ENCODE peak calls at places on chromosome 4, in six cellular contexts. X is NCI-H460, V is ACHN, A is ureter, G is fibroblast of mammary gland, O is cardiac fibroblast. Y is an unnamed sample.

GRCh38 chr4:45621926-45622325 is 501.9 kb downstream of the GABRG1 start:
- DNase-seq in X (peak; percentile 49), V (peak; percentile 80), A (no peak), G (peak; percentile 60), O (peak; percentile 13), Y (no peak)

GRCh38 chr4:78517050-78517652 is 34.4 kb upstream of the ANXA3 start:
- DNase-seq in X (peak; percentile 21), V (peak; percentile 48), A (no peak), G (peak; percentile 60), O (peak; percentile 66), Y (peak; percentile 19)

GRCh38 chr4:165154482-165154881 is 41.8 kb upstream of the TMEM192 start:
- DNase-seq in X (no peak), V (no peak), A (no peak), G (no peak), O (no peak), Y (no peak)

GRCh38 chr4:153950100-153950979 is 161.5 kb upstream of the SFRP2 start:
- DNase-seq in X (no peak), V (no peak), A (no peak), G (no peak), O (no peak), Y (no peak)

GRCh38 chr4:87973283-87974169 is 2.0 kb upstream of the SPP1 start:
- DNase-seq in X (peak; percentile 83), V (peak; percentile 79), A (no peak), G (peak; percentile 85), O (peak; percentile 65), Y (peak; percentile 89)

GRCh38 chr4:27692098-27692679 is 831.5 kb downstream of the STIM2 start:
- DNase-seq in X (peak; percentile 29), V (peak; percentile 55), A (no peak), G (peak; percentile 68), O (peak; percentile 5), Y (no peak)

GRCh38 chr4:170990989-170991589 is 822.1 kb upstream of the GALNTL6 start:
- DNase-seq in X (peak; percentile 37), V (peak; percentile 35), A (no peak), G (peak; percentile 24), O (no peak), Y (peak; percentile 1)

GRCh38 chr4:16026155-16026761 is 57.6 kb downstream of the PROM1 start:
- DNase-seq in X (peak; percentile 38), V (peak; percentile 48), A (no peak), G (peak; percentile 69), O (peak; percentile 78), Y (peak; percentile 28)

GRCh38 chr4:184448828-184449227 is 25.5 kb downstream of the IRF2 start:
- DNase-seq in X (no peak), V (peak; percentile 71), A (no peak), G (peak; percentile 76), O (peak; percentile 81), Y (no peak)

GRCh38 chr4:1463088-1463926 is 57.1 kb upstream of the NKX1-1 start:
- DNase-seq in X (no peak), V (no peak), A (peak; percentile 38), G (peak; percentile 32), O (peak; percentile 66), Y (peak; percentile 5)

GRCh38 chr4:89316931-89317366 is 9.3 kb upstream of the GPRIN3 start:
- DNase-seq in X (no peak), V (no peak), A (no peak), G (peak; percentile 41), O (peak; percentile 59), Y (no peak)

GRCh38 chr4:38287090-38287843 is 327.1 kb downstream of the PTTG2 start:
- DNase-seq in X (no peak), V (no peak), A (no peak), G (no peak), O (no peak), Y (no peak)

GRCh38 chr4:145351162-145351561 is 130.5 kb upstream of the SMAD1 start:
- DNase-seq in X (no peak), V (no peak), A (no peak), G (peak; percentile 40), O (no peak), Y (no peak)

GRCh38 chr4:86879641-86880040 is 12.6 kb downstream of the C4orf36 start:
- DNase-seq in X (no peak), V (no peak), A (no peak), G (no peak), O (no peak), Y (no peak)

GRCh38 chr4:71396382-71396781 is 57.6 kb downstream of the SLC4A4 start:
- DNase-seq in X (no peak), V (peak; percentile 21), A (no peak), G (peak; percentile 21), O (no peak), Y (no peak)

GRCh38 chr4:21830272-21830671 is 118.3 kb downstream of the KCNIP4 start:
- DNase-seq in X (no peak), V (no peak), A (no peak), G (peak; percentile 20), O (no peak), Y (no peak)

GRCh38 chr4:143489116-143489515 is 24.4 kb upstream of the SMARCA5 start:
- DNase-seq in X (no peak), V (no peak), A (no peak), G (peak; percentile 54), O (no peak), Y (no peak)

GRCh38 chr4:61995717-61996337 is 795.7 kb downstream of the ADGRL3 start:
- DNase-seq in X (no peak), V (no peak), A (no peak), G (no peak), O (peak; percentile 5), Y (no peak)

GRCh38 chr4:825063-825968 is 613 bp downstream of the CPLX1 start:
- DNase-seq in X (no peak), V (peak; percentile 44), A (no peak), G (peak; percentile 6), O (peak; percentile 19), Y (no peak)

GRCh38 chr4:106021737-106022410 is 126.6 kb downstream of the NPNT start:
- DNase-seq in X (no peak), V (no peak), A (no peak), G (no peak), O (peak; percentile 54), Y (no peak)

GRCh38 chr4:94714360-94714759 is 43.4 kb upstream of the BMPR1B start:
- DNase-seq in X (no peak), V (no peak), A (no peak), G (peak; percentile 22), O (no peak), Y (peak; percentile 25)

GRCh38 chr4:165454426-165454825 is 75.6 kb downstream of the CPE start:
- DNase-seq in X (no peak), V (no peak), A (no peak), G (no peak), O (no peak), Y (no peak)

GRCh38 chr4:16126714-16127113 is 42.9 kb upstream of the PROM1 start:
- DNase-seq in X (no peak), V (no peak), A (no peak), G (no peak), O (no peak), Y (no peak)

GRCh38 chr4:12889054-12889453 is 595.1 kb downstream of the RAB28 start:
- DNase-seq in X (no peak), V (no peak), A (no peak), G (peak; percentile 34), O (peak; percentile 0), Y (no peak)

GRCh38 chr4:147233-147632 is 22.9 kb downstream of the ZNF718 start:
- DNase-seq in X (no peak), V (no peak), A (no peak), G (no peak), O (no peak), Y (no peak)

GRCh38 chr4:53702334-53703266 is 111.3 kb upstream of the LNX1 start:
- DNase-seq in X (peak; percentile 54), V (peak; percentile 9), A (peak; percentile 83), G (peak; percentile 84), O (peak; percentile 91), Y (peak; percentile 60)

GRCh38 chr4:121564840-121565375 is 131.9 kb downstream of the ANXA5 start:
- DNase-seq in X (no peak), V (no peak), A (no peak), G (no peak), O (no peak), Y (no peak)

GRCh38 chr4:101418055-101418454 is 70.7 kb upstream of the PPP3CA start:
- DNase-seq in X (no peak), V (no peak), A (no peak), G (peak; percentile 1), O (no peak), Y (no peak)